ENCODE peak calls at places on chromosome 21, in four cellular contexts. One of them, this sample, is unnamed.
A peak's percentile ranks its signal among the peaks of the same experiment; 100 is the strongest.

GRCh38 chr21:34807881-34808568 is 139.2 kb downstream of the CLIC6 start:
- DNase-seq in CD8-positive, alpha-beta T cell: peak; percentile 26
- DNase-seq in fibroblast of mammary gland: peak; percentile 98
- DNase-seq in AG10803: peak; percentile 95
- DNase-seq in this sample: no peak

GRCh38 chr21:28325618-28326017 is 667.1 kb downstream of the LTN1 start:
- DNase-seq in AG10803: no peak
- DNase-seq in fibroblast of mammary gland: no peak
- DNase-seq in CD8-positive, alpha-beta T cell: no peak
- DNase-seq in this sample: no peak

GRCh38 chr21:24759348-24760118 is 847.7 kb downstream of the MRPL39 start:
- DNase-seq in AG10803: no peak
- DNase-seq in fibroblast of mammary gland: no peak
- DNase-seq in CD8-positive, alpha-beta T cell: no peak
- DNase-seq in this sample: no peak

GRCh38 chr21:44710756-44711326 is 531 bp downstream of the TSPEAR start:
- DNase-seq in AG10803: no peak
- DNase-seq in CD8-positive, alpha-beta T cell: no peak
- DNase-seq in fibroblast of mammary gland: no peak
- DNase-seq in this sample: no peak

GRCh38 chr21:31413698-31414097 is 69.6 kb upstream of the TIAM1 start:
- DNase-seq in fibroblast of mammary gland: no peak
- DNase-seq in CD8-positive, alpha-beta T cell: no peak
- DNase-seq in AG10803: no peak
- DNase-seq in this sample: no peak

GRCh38 chr21:34992736-34993135 is 56.4 kb downstream of the RUNX1 start:
- DNase-seq in CD8-positive, alpha-beta T cell: no peak
- DNase-seq in fibroblast of mammary gland: peak; percentile 40
- DNase-seq in AG10803: peak; percentile 53
- DNase-seq in this sample: no peak

GRCh38 chr21:35643176-35643575 is 417.1 kb downstream of the SETD4 start:
- DNase-seq in AG10803: peak; percentile 73
- DNase-seq in fibroblast of mammary gland: peak; percentile 70
- DNase-seq in CD8-positive, alpha-beta T cell: no peak
- DNase-seq in this sample: no peak

GRCh38 chr21:33380483-33380998 is 22.7 kb upstream of the IFNGR2 start:
- DNase-seq in CD8-positive, alpha-beta T cell: peak; percentile 73
- DNase-seq in fibroblast of mammary gland: peak; percentile 95
- DNase-seq in AG10803: peak; percentile 95
- DNase-seq in this sample: peak; percentile 49

GRCh38 chr21:44533891-44534627 is 5.9 kb downstream of the KRTAP10-1 start:
- DNase-seq in CD8-positive, alpha-beta T cell: no peak
- DNase-seq in fibroblast of mammary gland: no peak
- DNase-seq in AG10803: no peak
- DNase-seq in this sample: no peak

GRCh38 chr21:36310016-36310415 is 10.0 kb upstream of the MORC3 start:
- DNase-seq in AG10803: no peak
- DNase-seq in fibroblast of mammary gland: no peak
- DNase-seq in CD8-positive, alpha-beta T cell: no peak
- DNase-seq in this sample: peak; percentile 65

GRCh38 chr21:45087022-45087823 is 12.8 kb downstream of the ADARB1 start:
- DNase-seq in AG10803: no peak
- DNase-seq in fibroblast of mammary gland: no peak
- DNase-seq in CD8-positive, alpha-beta T cell: no peak
- DNase-seq in this sample: no peak

GRCh38 chr21:15839026-15839425 is 109.2 kb downstream of the USP25 start:
- DNase-seq in fibroblast of mammary gland: no peak
- DNase-seq in CD8-positive, alpha-beta T cell: no peak
- DNase-seq in AG10803: no peak
- DNase-seq in this sample: no peak

GRCh38 chr21:15289896-15290841 is 225.4 kb upstream of the NRIP1 start:
- DNase-seq in fibroblast of mammary gland: no peak
- DNase-seq in CD8-positive, alpha-beta T cell: no peak
- DNase-seq in AG10803: peak; percentile 16
- DNase-seq in this sample: no peak

GRCh38 chr21:35217504-35218060 is 168.5 kb upstream of the RUNX1 start:
- DNase-seq in CD8-positive, alpha-beta T cell: no peak
- DNase-seq in fibroblast of mammary gland: peak; percentile 85
- DNase-seq in AG10803: peak; percentile 95
- DNase-seq in this sample: no peak

GRCh38 chr21:44618504-44618903 is 6.6 kb downstream of the KRTAP10-8 start:
- DNase-seq in fibroblast of mammary gland: no peak
- DNase-seq in AG10803: peak; percentile 15
- DNase-seq in CD8-positive, alpha-beta T cell: no peak
- DNase-seq in this sample: no peak

GRCh38 chr21:35811115-35811806 is 249.1 kb downstream of the SETD4 start:
- DNase-seq in CD8-positive, alpha-beta T cell: no peak
- DNase-seq in AG10803: no peak
- DNase-seq in fibroblast of mammary gland: no peak
- DNase-seq in this sample: no peak

GRCh38 chr21:42654179-42654912 is 925 bp downstream of the PDE9A start:
- DNase-seq in fibroblast of mammary gland: no peak
- DNase-seq in CD8-positive, alpha-beta T cell: no peak
- DNase-seq in AG10803: no peak
- DNase-seq in this sample: peak; percentile 76
- TF ChIP-seq CTCF in fibroblast of mammary gland: no peak
- TF ChIP-seq CTCF in CD8-positive, alpha-beta T cell: no peak
- TF ChIP-seq CTCF in AG10803: no peak
- TF ChIP-seq CTCF in this sample: no peak

GRCh38 chr21:46399686-46400085 is 59.0 kb upstream of the DIP2A start:
- DNase-seq in fibroblast of mammary gland: no peak
- DNase-seq in CD8-positive, alpha-beta T cell: no peak
- DNase-seq in AG10803: no peak
- DNase-seq in this sample: no peak
- TF ChIP-seq CTCF in fibroblast of mammary gland: no peak
- TF ChIP-seq CTCF in CD8-positive, alpha-beta T cell: no peak
- TF ChIP-seq CTCF in AG10803: no peak
- TF ChIP-seq CTCF in this sample: no peak

DNA sequence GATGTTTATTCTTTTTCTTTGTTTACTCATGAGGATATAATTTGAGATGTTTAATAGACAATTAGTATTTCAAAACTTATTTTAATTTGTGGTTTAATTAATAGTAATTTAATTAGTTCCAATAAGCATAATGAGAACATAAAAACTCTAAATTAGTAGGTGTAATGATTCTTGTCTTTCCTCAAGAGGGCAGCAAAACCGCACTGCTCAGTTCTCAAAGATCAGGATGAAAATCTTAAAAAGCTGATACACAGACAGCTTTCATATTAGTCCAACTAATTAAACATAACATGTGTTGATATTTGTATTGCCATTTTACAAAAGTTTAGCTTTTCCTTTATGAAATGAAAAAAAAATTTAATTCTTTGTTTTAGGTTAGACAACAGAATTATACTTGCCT is 106.7 kb upstream of the C21orf91 start:
- DNase-seq in fibroblast of mammary gland: peak; percentile 47
- DNase-seq in CD8-positive, alpha-beta T cell: no peak
- DNase-seq in AG10803: peak; percentile 33
- DNase-seq in this sample: no peak
- TF ChIP-seq CTCF in fibroblast of mammary gland: peak; percentile 54
- TF ChIP-seq CTCF in CD8-positive, alpha-beta T cell: no peak
- TF ChIP-seq CTCF in AG10803: peak; percentile 61
- TF ChIP-seq CTCF in this sample: peak; percentile 30

GRCh38 chr21:37564341-37564923 is 197.9 kb downstream of the DYRK1A start:
- DNase-seq in CD8-positive, alpha-beta T cell: peak; percentile 71
- DNase-seq in AG10803: peak; percentile 96
- DNase-seq in fibroblast of mammary gland: peak; percentile 99
- DNase-seq in this sample: peak; percentile 68
- TF ChIP-seq CTCF in CD8-positive, alpha-beta T cell: no peak
- TF ChIP-seq CTCF in AG10803: no peak
- TF ChIP-seq CTCF in fibroblast of mammary gland: no peak
- TF ChIP-seq CTCF in this sample: peak; percentile 32